ENCODE peak calls at places on chromosomes 11 and 22, in seven cellular contexts. R is activated effector memory CD4-positive, alpha-beta T cell treated with anti-CD3 and anti-CD28 coated beads, Interleukin-2, amount 50 U/mL, for 16 hours; C is Right ventricle myocardium inferior; N is NCI-H82; K is astrocyte of the spinal cord; F is fibroblast of mammary gland; T is NCI-H510A treated with DMSO at 0.1 percent for 48 hours. B is an unnamed sample.

GRCh38 chr11:32259641-32260081 is 168.8 kb downstream of the RCN1 start:
- DNase-seq in R (no peak), C (no peak), N (peak), K (peak), F (peak), T (no peak), B (no peak)

GRCh38 chr11:120281161-120281795 is 41.3 kb downstream of the POU2F3 start:
- DNase-seq in R (no peak), C (no peak), N (no peak), K (no peak), F (no peak), T (no peak), B (no peak)

GRCh38 chr11:131195801-131196517 is 174.5 kb upstream of the NTM start:
- DNase-seq in R (no peak), C (no peak), N (no peak), K (peak), F (peak), T (no peak), B (no peak)

GRCh38 chr11:112734207-112734606 is 227.0 kb upstream of the NCAM1 start:
- DNase-seq in R (no peak), C (no peak), N (no peak), K (peak), F (peak), T (no peak), B (no peak)

GRCh38 chr11:64713031-64713780 is 9.8 kb downstream of the NRXN2 start:
- DNase-seq in R (no peak), C (no peak), N (peak), K (peak), F (peak), T (no peak), B (no peak)

GRCh38 chr22:38098410-38099249 is 11.9 kb downstream of the BAIAP2L2 start:
- DNase-seq in R (no peak), C (peak), N (no peak), K (no peak), F (peak), T (no peak), B (no peak)

GRCh38 chr11:65906602-65907001 is 6.4 kb upstream of the FOSL1 start:
- DNase-seq in R (no peak), C (no peak), N (no peak), K (no peak), F (no peak), T (no peak), B (no peak)

GRCh38 chr22:44167501-44167900 is 13.2 kb upstream of the PARVG start:
- DNase-seq in R (no peak), C (peak), N (no peak), K (no peak), F (no peak), T (no peak), B (no peak)

GRCh38 chr22:31241936-31242335 is 29.8 kb downstream of the LIMK2 start:
- DNase-seq in R (no peak), C (no peak), N (no peak), K (peak), F (peak), T (no peak), B (no peak)

GRCh38 chr11:1927151-1928037 is 7.9 kb downstream of the TNNT3 start:
- DNase-seq in R (no peak), C (peak), N (no peak), K (no peak), F (no peak), T (no peak), B (no peak)

GRCh38 chr11:37282367-37282766 is 684.3 kb upstream of the RAG2 start:
- DNase-seq in R (no peak), C (no peak), N (peak), K (no peak), F (no peak), T (no peak), B (no peak)

GRCh38 chr22:44587004-44587793 is 89.2 kb upstream of the RTL6 start:
- DNase-seq in R (peak), C (peak), N (no peak), K (peak), F (no peak), T (peak), B (no peak)

GRCh38 chr22:38429460-38430128 is 25.4 kb downstream of the KCNJ4 start:
- DNase-seq in R (no peak), C (peak), N (peak), K (peak), F (no peak), T (no peak), B (no peak)

GRCh38 chr11:130781906-130782305 is 134.4 kb downstream of the SNX19 start:
- DNase-seq in R (no peak), C (no peak), N (no peak), K (peak), F (peak), T (no peak), B (no peak)

GRCh38 chr11:111322534-111322933 is 24.2 kb downstream of the POU2AF3 start:
- DNase-seq in R (no peak), C (no peak), N (no peak), K (no peak), F (no peak), T (peak), B (no peak)

GRCh38 chr11:80495116-80495515 is 1054.3 kb upstream of the TENM4 start:
- DNase-seq in R (no peak), C (no peak), N (no peak), K (no peak), F (no peak), T (no peak), B (no peak)